ENCODE peak calls at places on chromosome 22, in nine cellular contexts. One of them, this sample, is unnamed.

GRCh38 chr22:23767673-23768548 is at the start of gene CHCHD10:
- DNase-seq in breast epithelium: peak; percentile 76
- DNase-seq in prostate gland: peak; percentile 81
- DNase-seq in right cardiac atrium: peak; percentile 95
- DNase-seq in transverse colon: peak; percentile 90
- DNase-seq in body of pancreas: peak; percentile 85
- DNase-seq in CD4-positive, alpha-beta memory T cell: peak; percentile 70
- DNase-seq in heart right ventricle: peak; percentile 89
- DNase-seq in HepG2: peak; percentile 75
- DNase-seq in this sample: peak; percentile 85

GRCh38 chr22:20885557-20886323 is 26.9 kb downstream of the SNAP29 start:
- DNase-seq in breast epithelium: peak; percentile 59
- DNase-seq in prostate gland: peak; percentile 87
- DNase-seq in right cardiac atrium: peak; percentile 90
- DNase-seq in transverse colon: peak; percentile 90
- DNase-seq in body of pancreas: peak; percentile 88
- DNase-seq in CD4-positive, alpha-beta memory T cell: peak; percentile 15
- DNase-seq in heart right ventricle: peak; percentile 77
- DNase-seq in HepG2: peak; percentile 85
- DNase-seq in this sample: peak; percentile 88

GRCh38 chr22:46970411-46971123 is 208.1 kb downstream of the TBC1D22A start:
- DNase-seq in breast epithelium: no peak
- DNase-seq in prostate gland: no peak
- DNase-seq in right cardiac atrium: peak; percentile 48
- DNase-seq in transverse colon: no peak
- DNase-seq in body of pancreas: peak; percentile 33
- DNase-seq in CD4-positive, alpha-beta memory T cell: no peak
- DNase-seq in heart right ventricle: no peak
- DNase-seq in HepG2: no peak
- DNase-seq in this sample: no peak

GRCh38 chr22:25536578-25536977 is 27.9 kb upstream of the GRK3 start:
- DNase-seq in breast epithelium: no peak
- DNase-seq in prostate gland: peak; percentile 15
- DNase-seq in right cardiac atrium: no peak
- DNase-seq in transverse colon: no peak
- DNase-seq in body of pancreas: no peak
- DNase-seq in CD4-positive, alpha-beta memory T cell: no peak
- DNase-seq in heart right ventricle: no peak
- DNase-seq in HepG2: no peak
- DNase-seq in this sample: no peak

GRCh38 chr22:21738966-21739365 is 3.4 kb upstream of the YPEL1 start:
- DNase-seq in breast epithelium: no peak
- DNase-seq in prostate gland: no peak
- DNase-seq in right cardiac atrium: no peak
- DNase-seq in transverse colon: no peak
- DNase-seq in body of pancreas: no peak
- DNase-seq in CD4-positive, alpha-beta memory T cell: no peak
- DNase-seq in heart right ventricle: no peak
- DNase-seq in HepG2: no peak
- DNase-seq in this sample: no peak

GRCh38 chr22:42461511-42461910 is 29.3 kb upstream of the NFAM1 start:
- DNase-seq in breast epithelium: no peak
- DNase-seq in prostate gland: no peak
- DNase-seq in right cardiac atrium: no peak
- DNase-seq in transverse colon: no peak
- DNase-seq in body of pancreas: no peak
- DNase-seq in CD4-positive, alpha-beta memory T cell: no peak
- DNase-seq in heart right ventricle: no peak
- DNase-seq in HepG2: no peak
- DNase-seq in this sample: no peak

GRCh38 chr22:28018461-28018927 is 99.4 kb upstream of the PITPNB start:
- DNase-seq in breast epithelium: no peak
- DNase-seq in prostate gland: no peak
- DNase-seq in right cardiac atrium: no peak
- DNase-seq in transverse colon: peak; percentile 1
- DNase-seq in body of pancreas: peak; percentile 7
- DNase-seq in CD4-positive, alpha-beta memory T cell: no peak
- DNase-seq in heart right ventricle: no peak
- DNase-seq in HepG2: no peak
- DNase-seq in this sample: no peak

GRCh38 chr22:46672731-46673130 is 52.5 kb downstream of the GRAMD4 start:
- DNase-seq in breast epithelium: no peak
- DNase-seq in prostate gland: no peak
- DNase-seq in right cardiac atrium: peak; percentile 59
- DNase-seq in transverse colon: peak; percentile 61
- DNase-seq in body of pancreas: no peak
- DNase-seq in CD4-positive, alpha-beta memory T cell: no peak
- DNase-seq in heart right ventricle: no peak
- DNase-seq in HepG2: no peak
- DNase-seq in this sample: peak; percentile 89

GRCh38 chr22:35170716-35171697 is 86.3 kb upstream of the HMGXB4 start:
- DNase-seq in breast epithelium: no peak
- DNase-seq in prostate gland: no peak
- DNase-seq in right cardiac atrium: no peak
- DNase-seq in transverse colon: no peak
- DNase-seq in body of pancreas: no peak
- DNase-seq in CD4-positive, alpha-beta memory T cell: no peak
- DNase-seq in heart right ventricle: no peak
- DNase-seq in HepG2: no peak
- DNase-seq in this sample: no peak

GRCh38 chr22:21014202-21015050 is 539 bp upstream of the P2RX6 start:
- DNase-seq in breast epithelium: peak; percentile 62
- DNase-seq in prostate gland: peak; percentile 64
- DNase-seq in right cardiac atrium: peak; percentile 98
- DNase-seq in transverse colon: peak; percentile 89
- DNase-seq in body of pancreas: peak; percentile 81
- DNase-seq in CD4-positive, alpha-beta memory T cell: peak; percentile 79
- DNase-seq in heart right ventricle: peak; percentile 92
- DNase-seq in HepG2: peak; percentile 78
- DNase-seq in this sample: peak; percentile 53

GRCh38 chr22:37470087-37470445 is 16.1 kb downstream of the MFNG start:
- DNase-seq in breast epithelium: no peak
- DNase-seq in prostate gland: no peak
- DNase-seq in right cardiac atrium: no peak
- DNase-seq in transverse colon: no peak
- DNase-seq in body of pancreas: no peak
- DNase-seq in CD4-positive, alpha-beta memory T cell: no peak
- DNase-seq in heart right ventricle: no peak
- DNase-seq in HepG2: no peak
- DNase-seq in this sample: no peak

GRCh38 chr22:37472418-37473006 is 13.7 kb downstream of the MFNG start:
- DNase-seq in breast epithelium: no peak
- DNase-seq in prostate gland: no peak
- DNase-seq in right cardiac atrium: no peak
- DNase-seq in transverse colon: peak; percentile 59
- DNase-seq in body of pancreas: peak; percentile 55
- DNase-seq in CD4-positive, alpha-beta memory T cell: peak; percentile 39
- DNase-seq in heart right ventricle: no peak
- DNase-seq in HepG2: peak; percentile 46
- DNase-seq in this sample: peak; percentile 49

GRCh38 chr22:37469416-37470086 is 16.6 kb downstream of the MFNG start:
- DNase-seq in breast epithelium: no peak
- DNase-seq in prostate gland: no peak
- DNase-seq in right cardiac atrium: no peak
- DNase-seq in transverse colon: no peak
- DNase-seq in body of pancreas: no peak
- DNase-seq in CD4-positive, alpha-beta memory T cell: no peak
- DNase-seq in heart right ventricle: no peak
- DNase-seq in HepG2: no peak
- DNase-seq in this sample: peak; percentile 89

GRCh38 chr22:37473437-37473946 is 12.7 kb downstream of the MFNG start:
- DNase-seq in breast epithelium: no peak
- DNase-seq in prostate gland: no peak
- DNase-seq in right cardiac atrium: no peak
- DNase-seq in transverse colon: no peak
- DNase-seq in body of pancreas: no peak
- DNase-seq in CD4-positive, alpha-beta memory T cell: no peak
- DNase-seq in heart right ventricle: no peak
- DNase-seq in HepG2: no peak
- DNase-seq in this sample: no peak

DNA sequence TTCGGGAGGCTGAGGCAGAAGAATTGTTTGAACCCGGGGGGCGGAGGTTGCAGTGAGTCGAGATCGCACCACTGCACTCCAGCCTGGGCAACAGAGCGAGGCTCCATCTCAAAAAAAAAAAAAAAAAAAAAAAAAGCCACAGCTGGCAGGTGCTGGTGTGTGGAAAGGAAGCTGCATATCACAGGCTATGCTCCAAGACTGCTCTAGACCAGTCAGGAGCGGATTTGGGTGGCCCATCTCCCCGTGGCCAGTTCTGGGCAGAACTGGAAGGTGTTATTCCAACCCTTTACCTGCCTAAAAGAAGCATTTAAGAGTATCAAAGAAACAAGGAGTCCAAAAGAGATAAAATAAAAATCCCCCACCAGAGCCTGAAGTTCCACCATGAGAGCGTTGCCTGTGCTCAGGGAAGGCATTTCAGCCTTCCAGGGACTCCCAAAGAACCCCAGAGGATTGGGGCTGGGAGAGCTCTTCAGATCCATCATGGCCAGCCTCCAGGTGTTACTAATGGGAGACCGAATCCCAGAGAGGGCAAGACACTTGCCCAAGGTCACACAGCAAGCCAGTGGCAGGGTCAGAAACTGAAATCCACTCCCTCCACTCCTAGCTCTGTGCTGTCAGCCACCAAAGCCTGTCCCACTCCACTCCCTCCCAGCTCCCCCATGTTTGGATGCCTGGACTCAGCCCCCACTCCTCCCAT is 14.3 kb downstream of the MFNG start:
- DNase-seq in breast epithelium: no peak
- DNase-seq in prostate gland: no peak
- DNase-seq in right cardiac atrium: no peak
- DNase-seq in transverse colon: no peak
- DNase-seq in body of pancreas: no peak
- DNase-seq in CD4-positive, alpha-beta memory T cell: no peak
- DNase-seq in heart right ventricle: no peak
- DNase-seq in HepG2: no peak
- DNase-seq in this sample: no peak
- H3K4me1 ChIP-seq in breast epithelium: no peaks in the 10 kb centered on the region
- H3K4me1 ChIP-seq in prostate gland: no peaks in the 10 kb centered on the region
- H3K4me1 ChIP-seq in right cardiac atrium: no peaks in the 10 kb centered on the region
- H3K4me1 ChIP-seq in transverse colon: no peaks in the 10 kb centered on the region
- H3K4me1 ChIP-seq in body of pancreas: no peaks in the 10 kb centered on the region
- H3K4me1 ChIP-seq in CD4-positive, alpha-beta memory T cell: no peaks in the 10 kb centered on the region
- H3K4me1 ChIP-seq in heart right ventricle: no peaks in the 10 kb centered on the region
- H3K4me1 ChIP-seq in HepG2: peaks cover 19% of the 10 kb centered on the region
- H3K4me1 ChIP-seq in this sample: no peaks in the 10 kb centered on the region

GRCh38 chr22:36404436-36404835 is 16.7 kb upstream of the MYH9 start:
- DNase-seq in breast epithelium: no peak
- DNase-seq in prostate gland: no peak
- DNase-seq in right cardiac atrium: no peak
- DNase-seq in transverse colon: no peak
- DNase-seq in body of pancreas: no peak
- DNase-seq in CD4-positive, alpha-beta memory T cell: no peak
- DNase-seq in heart right ventricle: no peak
- DNase-seq in HepG2: no peak
- DNase-seq in this sample: no peak

GRCh38 chr22:36405221-36405631 is 17.5 kb upstream of the MYH9 start:
- DNase-seq in breast epithelium: no peak
- DNase-seq in prostate gland: no peak
- DNase-seq in right cardiac atrium: no peak
- DNase-seq in transverse colon: no peak
- DNase-seq in body of pancreas: no peak
- DNase-seq in CD4-positive, alpha-beta memory T cell: no peak
- DNase-seq in heart right ventricle: no peak
- DNase-seq in HepG2: no peak
- DNase-seq in this sample: no peak

GRCh38 chr22:36405671-36406070 is 17.9 kb upstream of the MYH9 start:
- DNase-seq in breast epithelium: no peak
- DNase-seq in prostate gland: no peak
- DNase-seq in right cardiac atrium: no peak
- DNase-seq in transverse colon: peak; percentile 56
- DNase-seq in body of pancreas: no peak
- DNase-seq in CD4-positive, alpha-beta memory T cell: peak; percentile 68
- DNase-seq in heart right ventricle: no peak
- DNase-seq in HepG2: no peak
- DNase-seq in this sample: no peak

GRCh38 chr22:36406721-36407120 is 19.0 kb upstream of the MYH9 start:
- DNase-seq in breast epithelium: no peak
- DNase-seq in prostate gland: no peak
- DNase-seq in right cardiac atrium: no peak
- DNase-seq in transverse colon: no peak
- DNase-seq in body of pancreas: no peak
- DNase-seq in CD4-positive, alpha-beta memory T cell: no peak
- DNase-seq in heart right ventricle: no peak
- DNase-seq in HepG2: no peak
- DNase-seq in this sample: no peak

GRCh38 chr22:36406139-36406538 is 18.4 kb upstream of the MYH9 start:
- DNase-seq in breast epithelium: no peak
- DNase-seq in prostate gland: no peak
- DNase-seq in right cardiac atrium: no peak
- DNase-seq in transverse colon: no peak
- DNase-seq in body of pancreas: no peak
- DNase-seq in CD4-positive, alpha-beta memory T cell: no peak
- DNase-seq in heart right ventricle: no peak
- DNase-seq in HepG2: no peak
- DNase-seq in this sample: no peak
- H3K4me1 ChIP-seq in breast epithelium: no peaks in the 10 kb centered on the region
- H3K4me1 ChIP-seq in prostate gland: no peaks in the 10 kb centered on the region
- H3K4me1 ChIP-seq in right cardiac atrium: peaks cover 1% of the 10 kb centered on the region
- H3K4me1 ChIP-seq in transverse colon: peaks cover 31% of the 10 kb centered on the region
- H3K4me1 ChIP-seq in body of pancreas: peaks cover 18% of the 10 kb centered on the region
- H3K4me1 ChIP-seq in CD4-positive, alpha-beta memory T cell: peaks cover 74% of the 10 kb centered on the region
- H3K4me1 ChIP-seq in heart right ventricle: no peaks in the 10 kb centered on the region
- H3K4me1 ChIP-seq in HepG2: peaks cover 43% of the 10 kb centered on the region
- H3K4me1 ChIP-seq in this sample: no peaks in the 10 kb centered on the region

DNA sequence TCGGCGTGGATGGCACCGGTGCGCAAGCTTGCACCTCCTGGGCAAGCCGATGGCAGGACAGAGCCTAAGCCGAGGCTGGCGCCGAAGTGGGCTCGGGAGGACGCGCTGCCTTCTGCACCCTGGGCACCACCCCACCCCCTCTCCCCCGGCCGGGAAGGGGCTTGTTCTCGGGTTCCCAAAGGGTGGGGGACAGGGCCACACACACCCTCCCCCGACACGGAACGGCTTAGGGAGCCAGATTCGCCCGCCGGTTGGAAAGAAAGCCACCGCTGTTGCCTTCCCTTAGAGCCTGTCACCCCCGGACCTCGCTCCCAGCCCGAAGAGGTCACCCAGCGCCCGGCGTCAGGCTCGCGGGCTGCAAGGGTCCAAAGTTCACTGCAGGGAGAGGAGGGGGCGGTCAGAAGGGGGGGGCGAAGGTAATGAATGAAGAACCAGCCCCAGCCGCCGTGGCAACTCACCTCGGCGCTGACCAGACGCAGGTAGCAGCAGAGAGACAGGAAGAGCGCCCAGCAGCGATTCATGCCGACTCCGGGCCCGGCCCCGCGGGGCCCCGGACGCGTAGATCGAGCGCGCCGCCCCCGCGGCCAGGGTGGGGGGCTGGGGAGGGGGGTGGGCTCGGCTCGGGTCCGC is 1.2 kb downstream of the PDGFB start:
- DNase-seq in breast epithelium: no peak
- DNase-seq in prostate gland: peak; percentile 32
- DNase-seq in right cardiac atrium: peak; percentile 70
- DNase-seq in transverse colon: no peak
- DNase-seq in body of pancreas: peak; percentile 69
- DNase-seq in CD4-positive, alpha-beta memory T cell: no peak
- DNase-seq in heart right ventricle: no peak
- DNase-seq in HepG2: peak; percentile 75
- DNase-seq in this sample: no peak
- H3K4me1 ChIP-seq in breast epithelium: peaks cover 17% of the 10 kb centered on the region
- H3K4me1 ChIP-seq in prostate gland: peaks cover 18% of the 10 kb centered on the region
- H3K4me1 ChIP-seq in right cardiac atrium: peaks cover 6% of the 10 kb centered on the region
- H3K4me1 ChIP-seq in transverse colon: peaks cover 64% of the 10 kb centered on the region
- H3K4me1 ChIP-seq in body of pancreas: peaks cover 67% of the 10 kb centered on the region
- H3K4me1 ChIP-seq in CD4-positive, alpha-beta memory T cell: peaks cover 50% of the 10 kb centered on the region
- H3K4me1 ChIP-seq in heart right ventricle: peaks cover 46% of the 10 kb centered on the region
- H3K4me1 ChIP-seq in HepG2: peaks cover 45% of the 10 kb centered on the region
- H3K4me1 ChIP-seq in this sample: no peaks in the 10 kb centered on the region

GRCh38 chr22:38710866-38711265 is 5.1 kb downstream of the GTPBP1 start:
- DNase-seq in breast epithelium: no peak
- DNase-seq in prostate gland: no peak
- DNase-seq in right cardiac atrium: no peak
- DNase-seq in transverse colon: no peak
- DNase-seq in body of pancreas: no peak
- DNase-seq in CD4-positive, alpha-beta memory T cell: no peak
- DNase-seq in heart right ventricle: no peak
- DNase-seq in HepG2: no peak
- DNase-seq in this sample: no peak
- H3K4me1 ChIP-seq in breast epithelium: peaks cover 4% of the 10 kb centered on the region
- H3K4me1 ChIP-seq in prostate gland: peaks cover 11% of the 10 kb centered on the region
- H3K4me1 ChIP-seq in right cardiac atrium: peaks cover 18% of the 10 kb centered on the region
- H3K4me1 ChIP-seq in transverse colon: peaks cover 39% of the 10 kb centered on the region
- H3K4me1 ChIP-seq in body of pancreas: peaks cover 29% of the 10 kb centered on the region
- H3K4me1 ChIP-seq in CD4-positive, alpha-beta memory T cell: peaks cover 80% of the 10 kb centered on the region
- H3K4me1 ChIP-seq in heart right ventricle: peaks cover 37% of the 10 kb centered on the region
- H3K4me1 ChIP-seq in HepG2: peaks cover 24% of the 10 kb centered on the region
- H3K4me1 ChIP-seq in this sample: peaks cover 5% of the 10 kb centered on the region